ENCODE peak calls at places on chromosomes 4 and X, in five cellular contexts. H is AG08395; Z is NCI-H2227 treated with DMSO at 0.1 percent for 48 hours; T is Right ventricle myocardium inferior; M is activated CD8-positive, alpha-beta memory T cell treated with anti-CD3 and anti-CD28 coated beads for 48 hours. R is an unnamed sample.

GRCh38 chr4:74123065-74123728 is 24.2 kb upstream of the CXCL2 start:
- DNase-seq in H (peak), Z (no peak), T (no peak), M (no peak), R (no peak)

GRCh38 chr4:186134254-186134653 is 29.8 kb downstream of the FAM149A start:
- DNase-seq in H (no peak), Z (no peak), T (no peak), M (no peak), R (no peak)

GRCh38 chr4:73868206-73869129 is 725 bp upstream of the CXCL1 start:
- DNase-seq in H (peak), Z (no peak), T (peak), M (no peak), R (peak)

GRCh38 chr4:152935661-152936445 is at the start of gene FHDC1:
- DNase-seq in H (no peak), Z (peak), T (no peak), M (no peak), R (peak)

GRCh38 chr4:26151615-26152014 is 169.2 kb upstream of the RBPJ start:
- DNase-seq in H (no peak), Z (no peak), T (no peak), M (no peak), R (no peak)

GRCh38 chr4:113116414-113117345 is 67.2 kb downstream of the ANK2 start:
- DNase-seq in H (no peak), Z (peak), T (no peak), M (no peak), R (peak)

GRCh38 chr4:41427306-41427882 is 110.6 kb upstream of the LIMCH1 start:
- DNase-seq in H (no peak), Z (no peak), T (peak), M (no peak), R (peak)

GRCh38 chrX:108699368-108699767 is 37.0 kb downstream of the IRS4 start:
- DNase-seq in H (peak), Z (peak), T (no peak), M (no peak), R (no peak)

GRCh38 chrX:117543885-117544284 is 572.7 kb downstream of the KLHL13 start:
- DNase-seq in H (no peak), Z (no peak), T (no peak), M (no peak), R (no peak)

GRCh38 chrX:46551494-46552128 is 6.4 kb upstream of the ZNF674 start:
- DNase-seq in H (no peak), Z (no peak), T (no peak), M (no peak), R (no peak)

GRCh38 chr4:3872834-3873313 is 106.7 kb downstream of the ADRA2C start:
- DNase-seq in H (no peak), Z (no peak), T (no peak), M (no peak), R (no peak)

GRCh38 chr4:139603576-139604387 is 47.8 kb upstream of the SETD7 start:
- DNase-seq in H (peak), Z (peak), T (no peak), M (no peak), R (no peak)

GRCh38 chr4:182922551-182923284 is 5.5 kb upstream of the DCTD start:
- DNase-seq in H (no peak), Z (peak), T (no peak), M (no peak), R (no peak)

GRCh38 chr4:143406523-143406922 is 69.8 kb downstream of the GAB1 start:
- DNase-seq in H (peak), Z (no peak), T (no peak), M (peak), R (peak)

GRCh38 chrX:10496345-10496965 is 123.9 kb downstream of the MID1 start:
- DNase-seq in H (peak), Z (no peak), T (no peak), M (no peak), R (no peak)

GRCh38 chrX:2490634-2491033 is 10.1 kb downstream of the DHRSX start:
- DNase-seq in H (no peak), Z (no peak), T (no peak), M (no peak), R (no peak)

GRCh38 chr4:183449193-183449888 is 4.9 kb downstream of the CDKN2AIP start:
- DNase-seq in H (no peak), Z (no peak), T (no peak), M (no peak), R (no peak)

GRCh38 chr4:95549246-95550138 is 719 bp upstream of the UNC5C start:
- DNase-seq in H (no peak), Z (peak), T (peak), M (no peak), R (peak)

GRCh38 chrX:110675866-110676265 is 119.8 kb downstream of the CHRDL1 start:
- DNase-seq in H (no peak), Z (no peak), T (no peak), M (no peak), R (no peak)

GRCh38 chrX:24005867-24006266 is 21.1 kb downstream of the KLHL15 start:
- DNase-seq in H (no peak), Z (no peak), T (no peak), M (no peak), R (no peak)

GRCh38 chr4:183343730-183344129 is 21.5 kb upstream of the CLDN24 start:
- DNase-seq in H (no peak), Z (no peak), T (no peak), M (no peak), R (peak)

GRCh38 chr4:128810331-128810870 is 901 bp downstream of the JADE1 start:
- DNase-seq in H (no peak), Z (peak), T (no peak), M (peak), R (no peak)

GRCh38 chrX:112819013-112819635 is 21.5 kb downstream of the AMOT start:
- DNase-seq in H (peak), Z (no peak), T (no peak), M (no peak), R (no peak)

GRCh38 chr4:36079666-36080065 is 164.6 kb downstream of the ARAP2 start:
- DNase-seq in H (no peak), Z (no peak), T (no peak), M (no peak), R (no peak)

GRCh38 chrX:104118765-104119164 is 6.4 kb downstream of the ZCCHC18 start:
- DNase-seq in H (no peak), Z (no peak), T (no peak), M (no peak), R (no peak)

GRCh38 chr4:15040916-15041463 is 38.7 kb downstream of the CPEB2 start:
- DNase-seq in H (no peak), Z (no peak), T (no peak), M (no peak), R (no peak)

GRCh38 chrX:123771449-123772064 is 38.7 kb upstream of the THOC2 start:
- DNase-seq in H (no peak), Z (no peak), T (no peak), M (no peak), R (no peak)

GRCh38 chrX:7145454-7145853 is 2.1 kb upstream of the STS start:
- DNase-seq in H (no peak), Z (no peak), T (no peak), M (no peak), R (no peak)

GRCh38 chr4:16875487-16875886 is 23.0 kb downstream of the LDB2 start:
- DNase-seq in H (peak), Z (no peak), T (no peak), M (no peak), R (no peak)

GRCh38 chr4:68591204-68591603 is 15.1 kb upstream of the UGT2B17 start:
- DNase-seq in H (no peak), Z (no peak), T (no peak), M (no peak), R (no peak)

GRCh38 chr4:173039617-173040176 is 128.9 kb upstream of the GALNT7 start:
- DNase-seq in H (no peak), Z (no peak), T (no peak), M (no peak), R (no peak)

GRCh38 chr4:88143504-88143903 is 14.9 kb downstream of the ABCG2 start:
- DNase-seq in H (peak), Z (no peak), T (no peak), M (no peak), R (no peak)

GRCh38 chr4:117156806-117157205 is 71.4 kb upstream of the TRAM1L1 start:
- DNase-seq in H (no peak), Z (no peak), T (no peak), M (no peak), R (no peak)